ENCODE peak calls at places on chromosomes 6 and 20, in four cellular contexts. K is psoas muscle, X is MM.1S, Q is cardiac muscle cell. U is an unnamed sample.

GRCh38 chr20:47559141-47559540 is 57.5 kb downstream of the NCOA3 start:
- DNase-seq in K (no peak), X (no peak), Q (no peak), U (no peak)

GRCh38 chr6:89413006-89413400 is 930 bp upstream of the RRAGD start:
- DNase-seq in K (no peak), X (no peak), Q (no peak), U (no peak)

GRCh38 chr20:1944345-1945099 is 49.3 kb downstream of the SIRPA start:
- DNase-seq in K (no peak), X (no peak), Q (no peak), U (no peak)

GRCh38 chr20:51660741-51661608 is 107.2 kb downstream of the ATP9A start:
- DNase-seq in K (no peak), X (no peak), Q (no peak), U (no peak)

GRCh38 chr6:149170564-149171452 is 146.7 kb upstream of the TAB2 start:
- DNase-seq in K (no peak), X (no peak), Q (peak; percentile 29), U (no peak)

GRCh38 chr20:24419786-24420185 is 49.6 kb upstream of the SYNDIG1 start:
- DNase-seq in K (no peak), X (no peak), Q (no peak), U (no peak)

GRCh38 chr6:74851598-74851997 is 354.3 kb downstream of the COL12A1 start:
- DNase-seq in K (no peak), X (no peak), Q (no peak), U (no peak)

GRCh38 chr6:2942916-2943563 is 28.3 kb downstream of the SERPINB6 start:
- DNase-seq in K (no peak), X (peak; percentile 9), Q (peak; percentile 67), U (no peak)

GRCh38 chr6:22108199-22108598 is 188.6 kb downstream of the PRL start:
- DNase-seq in K (no peak), X (no peak), Q (no peak), U (no peak)

GRCh38 chr6:33861722-33862121 is 57.9 kb upstream of the MLN start:
- DNase-seq in K (no peak), X (no peak), Q (no peak), U (no peak)

GRCh38 chr20:52484438-52484837 is 292.9 kb upstream of the ZFP64 start:
- DNase-seq in K (no peak), X (no peak), Q (no peak), U (no peak)

GRCh38 chr20:11352041-11352440 is 565.7 kb upstream of the BTBD3 start:
- DNase-seq in K (no peak), X (no peak), Q (no peak), U (no peak)

GRCh38 chr6:138211048-138211581 is 7.2 kb downstream of the PBOV1 start:
- DNase-seq in K (no peak), X (no peak), Q (no peak), U (no peak)
- H3K4me1 ChIP-seq in K (no peaks in the 10 kb centered on the region), X (peaks cover 5% of the 10 kb centered on the region), Q (no peaks in the 10 kb centered on the region), U (no peaks in the 10 kb centered on the region)

GRCh38 chr6:20129290-20130088 is 82.8 kb downstream of the MBOAT1 start:
- DNase-seq in K (no peak), X (no peak), Q (no peak), U (no peak)

GRCh38 chr6:20124545-20124944 is 87.7 kb downstream of the MBOAT1 start:
- DNase-seq in K (no peak), X (no peak), Q (peak; percentile 38), U (no peak)

GRCh38 chr6:20128018-20128417 is 84.3 kb downstream of the MBOAT1 start:
- DNase-seq in K (no peak), X (no peak), Q (no peak), U (no peak)

GRCh38 chr6:20126789-20127653 is 85.2 kb downstream of the MBOAT1 start:
- DNase-seq in K (peak; percentile 81), X (peak; percentile 41), Q (peak; percentile 89), U (no peak)

GRCh38 chr6:20126102-20126752 is 86.0 kb downstream of the MBOAT1 start:
- DNase-seq in K (no peak), X (no peak), Q (no peak), U (no peak)
- H3K27ac ChIP-seq in K (no peak overlapping the region), X (no peak overlapping the region), Q (peak overlapping the region; percentile 97), U (no peak overlapping the region)

GRCh38 chr6:24856954-24857670 is 58.4 kb upstream of the ARMH2 start:
- DNase-seq in K (no peak), X (no peak), Q (peak; percentile 21), U (no peak)

GRCh38 chr6:24855389-24856245 is 56.9 kb upstream of the ARMH2 start:
- DNase-seq in K (peak; percentile 60), X (peak; percentile 57), Q (peak; percentile 80), U (no peak)

GRCh38 chr6:24854077-24854670 is 55.5 kb upstream of the ARMH2 start:
- DNase-seq in K (no peak), X (no peak), Q (no peak), U (no peak)

GRCh38 chr6:24858154-24858801 is 59.6 kb upstream of the ARMH2 start:
- DNase-seq in K (no peak), X (peak; percentile 9), Q (no peak), U (no peak)

GRCh38 chr6:24856246-24856599 is 57.5 kb upstream of the ARMH2 start:
- DNase-seq in K (no peak), X (no peak), Q (no peak), U (no peak)
- TF ChIP-seq CTCF in K (no peak), X (no peak), Q (no peak), U (no peak)

GRCh38 chr6:117681321-117681720 is 6.1 kb downstream of the NUS1 start:
- DNase-seq in K (no peak), X (no peak), Q (no peak), U (no peak)
- H3K4me1 ChIP-seq in K (peaks cover 45% of the 10 kb centered on the region), X (peaks cover 8% of the 10 kb centered on the region), Q (peaks cover 10% of the 10 kb centered on the region), U (peaks cover 40% of the 10 kb centered on the region)

DNA sequence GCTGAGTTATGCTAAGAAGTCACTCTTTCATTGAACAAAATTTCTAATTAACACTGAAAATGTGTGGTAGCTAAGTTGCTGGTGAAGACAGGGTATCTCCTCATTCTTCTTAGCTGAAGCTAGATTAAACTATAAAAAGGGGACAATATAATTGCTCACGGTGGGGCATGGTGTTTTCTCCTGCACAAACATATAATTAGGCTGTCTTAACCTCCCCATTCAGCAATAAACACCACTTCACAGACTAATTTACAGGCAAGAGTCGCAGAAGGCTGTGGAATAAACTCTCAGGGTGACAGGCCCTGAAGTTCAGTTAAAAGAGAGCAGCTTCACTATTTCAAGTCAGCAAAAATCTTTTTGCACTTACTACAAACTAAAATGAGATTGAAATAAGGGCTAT is 338.9 kb upstream of the NT5E start:
- DNase-seq in K (no peak), X (no peak), Q (no peak), U (no peak)
- H3K27ac ChIP-seq in K (no peak overlapping the region), X (no peak overlapping the region), Q (no peak overlapping the region), U (no peak overlapping the region)

GRCh38 chr6:119966484-119966883 is 616.9 kb upstream of the MAN1A1 start:
- DNase-seq in K (peak; percentile 44), X (no peak), Q (no peak), U (no peak)
- TF ChIP-seq CTCF in K (no peak), X (peak; percentile 19), Q (no peak), U (no peak)

U was measured in thoracic aorta.